ENCODE peak calls at places on chromosomes 4 and X, in six cellular contexts. One of them, this sample, is unnamed.

GRCh38 chrX:136199365-136199764 is 51.8 kb downstream of the MAP7D3 start:
- DNase-seq in GM12878: no peak
- DNase-seq in HepG2: no peak
- DNase-seq in HL-60: no peak
- DNase-seq in GM23338: peak
- DNase-seq in HCT116: no peak
- DNase-seq in this sample: no peak

GRCh38 chr4:169956441-169956840 is 69.8 kb downstream of the MFAP3L start:
- DNase-seq in HepG2: no peak
- DNase-seq in HCT116: no peak
- DNase-seq in HL-60: no peak
- DNase-seq in GM23338: no peak
- DNase-seq in GM12878: no peak
- DNase-seq in this sample: no peak

GRCh38 chr4:141703497-141703896 is 67.1 kb downstream of the IL15 start:
- DNase-seq in HepG2: no peak
- DNase-seq in GM23338: no peak
- DNase-seq in HCT116: no peak
- DNase-seq in GM12878: no peak
- DNase-seq in HL-60: no peak
- DNase-seq in this sample: no peak

GRCh38 chr4:336099-336892 is 1.3 kb upstream of the ZNF141 start:
- DNase-seq in HL-60: no peak
- DNase-seq in GM23338: peak
- DNase-seq in HCT116: no peak
- DNase-seq in HepG2: no peak
- DNase-seq in GM12878: no peak
- DNase-seq in this sample: no peak

GRCh38 chr4:48557478-48557877 is 67.4 kb downstream of the ZAR1 start:
- DNase-seq in HL-60: no peak
- DNase-seq in GM23338: peak
- DNase-seq in HepG2: no peak
- DNase-seq in HCT116: no peak
- DNase-seq in GM12878: no peak
- DNase-seq in this sample: no peak

GRCh38 chrX:65407157-65407626 is 127.4 kb downstream of the LAS1L start:
- DNase-seq in GM23338: peak
- DNase-seq in HCT116: no peak
- DNase-seq in GM12878: no peak
- DNase-seq in HL-60: no peak
- DNase-seq in HepG2: no peak
- DNase-seq in this sample: no peak

GRCh38 chr4:6200011-6200921 is at the start of gene JAKMIP1:
- DNase-seq in HCT116: no peak
- DNase-seq in HL-60: no peak
- DNase-seq in GM23338: peak
- DNase-seq in GM12878: no peak
- DNase-seq in HepG2: peak
- DNase-seq in this sample: no peak

GRCh38 chr4:19945979-19946380 is 305.7 kb upstream of the SLIT2 start:
- DNase-seq in HCT116: peak
- DNase-seq in HepG2: no peak
- DNase-seq in HL-60: peak
- DNase-seq in GM12878: no peak
- DNase-seq in GM23338: no peak
- DNase-seq in this sample: no peak

GRCh38 chrX:150200820-150201287 is 162.3 kb upstream of the MAMLD1 start:
- DNase-seq in HL-60: peak
- DNase-seq in HCT116: peak
- DNase-seq in HepG2: peak
- DNase-seq in GM12878: peak
- DNase-seq in GM23338: no peak
- DNase-seq in this sample: peak

GRCh38 chr4:41154814-41155177 is 59.5 kb downstream of the APBB2 start:
- DNase-seq in HepG2: no peak
- DNase-seq in GM12878: no peak
- DNase-seq in HCT116: no peak
- DNase-seq in HL-60: no peak
- DNase-seq in GM23338: no peak
- DNase-seq in this sample: no peak

GRCh38 chr4:15396157-15396800 is 31.6 kb upstream of the C1QTNF7 start:
- DNase-seq in GM23338: peak
- DNase-seq in HCT116: peak
- DNase-seq in HepG2: peak
- DNase-seq in GM12878: no peak
- DNase-seq in HL-60: peak
- DNase-seq in this sample: peak

GRCh38 chr4:182828678-182829025 is 88.5 kb downstream of the DCTD start:
- DNase-seq in GM23338: peak
- DNase-seq in GM12878: no peak
- DNase-seq in HCT116: no peak
- DNase-seq in HepG2: no peak
- DNase-seq in HL-60: no peak
- DNase-seq in this sample: no peak

GRCh38 chrX:20266810-20267598 is at the start of gene RPS6KA3:
- DNase-seq in HepG2: peak
- DNase-seq in HCT116: peak
- DNase-seq in HL-60: peak
- DNase-seq in GM12878: peak
- DNase-seq in GM23338: peak
- DNase-seq in this sample: no peak

GRCh38 chrX:34521563-34521962 is 135.5 kb downstream of the TMEM47 start:
- DNase-seq in HepG2: no peak
- DNase-seq in HL-60: no peak
- DNase-seq in HCT116: no peak
- DNase-seq in GM23338: peak
- DNase-seq in GM12878: no peak
- DNase-seq in this sample: no peak

GRCh38 chr4:40963912-40964478 is 214.2 kb downstream of the NSUN7 start:
- DNase-seq in HepG2: no peak
- DNase-seq in HL-60: no peak
- DNase-seq in GM12878: no peak
- DNase-seq in GM23338: no peak
- DNase-seq in HCT116: no peak
- DNase-seq in this sample: no peak

GRCh38 chrX:11535156-11535919 is 130.4 kb downstream of the ARHGAP6 start:
- DNase-seq in HL-60: no peak
- DNase-seq in GM23338: no peak
- DNase-seq in GM12878: no peak
- DNase-seq in HCT116: no peak
- DNase-seq in HepG2: no peak
- DNase-seq in this sample: no peak

GRCh38 chrX:33183366-33183765 is 28.0 kb downstream of the DMD start:
- DNase-seq in HCT116: no peak
- DNase-seq in HepG2: no peak
- DNase-seq in GM23338: peak
- DNase-seq in GM12878: no peak
- DNase-seq in HL-60: no peak
- DNase-seq in this sample: no peak

GRCh38 chrX:112769034-112769433 is 71.6 kb downstream of the AMOT start:
- DNase-seq in HL-60: no peak
- DNase-seq in HepG2: no peak
- DNase-seq in GM23338: no peak
- DNase-seq in HCT116: no peak
- DNase-seq in GM12878: no peak
- DNase-seq in this sample: no peak

GRCh38 chr4:154004028-154004427 is 215.1 kb upstream of the SFRP2 start:
- DNase-seq in HL-60: no peak
- DNase-seq in HCT116: no peak
- DNase-seq in GM12878: no peak
- DNase-seq in GM23338: no peak
- DNase-seq in HepG2: no peak
- DNase-seq in this sample: no peak

GRCh38 chr4:43754566-43754965 is 694.0 kb downstream of the KCTD8 start:
- DNase-seq in GM23338: no peak
- DNase-seq in GM12878: no peak
- DNase-seq in HepG2: no peak
- DNase-seq in HCT116: no peak
- DNase-seq in HL-60: no peak
- DNase-seq in this sample: no peak

GRCh38 chrX:153773741-153774575 is 6.9 kb upstream of the SRPK3 start:
- DNase-seq in GM12878: no peak
- DNase-seq in HCT116: no peak
- DNase-seq in HL-60: no peak
- DNase-seq in GM23338: no peak
- DNase-seq in HepG2: no peak
- DNase-seq in this sample: no peak

GRCh38 chr4:152044341-152044740 is 283.5 kb upstream of the GATB start:
- DNase-seq in GM23338: no peak
- DNase-seq in HCT116: no peak
- DNase-seq in HepG2: no peak
- DNase-seq in HL-60: no peak
- DNase-seq in GM12878: no peak
- DNase-seq in this sample: no peak
- TF ChIP-seq REST in GM23338: no peak
- TF ChIP-seq REST in HCT116: no peak
- TF ChIP-seq REST in HepG2: no peak
- TF ChIP-seq REST in HL-60: no peak
- TF ChIP-seq REST in GM12878: no peak
- TF ChIP-seq REST in this sample: no peak

DNA sequence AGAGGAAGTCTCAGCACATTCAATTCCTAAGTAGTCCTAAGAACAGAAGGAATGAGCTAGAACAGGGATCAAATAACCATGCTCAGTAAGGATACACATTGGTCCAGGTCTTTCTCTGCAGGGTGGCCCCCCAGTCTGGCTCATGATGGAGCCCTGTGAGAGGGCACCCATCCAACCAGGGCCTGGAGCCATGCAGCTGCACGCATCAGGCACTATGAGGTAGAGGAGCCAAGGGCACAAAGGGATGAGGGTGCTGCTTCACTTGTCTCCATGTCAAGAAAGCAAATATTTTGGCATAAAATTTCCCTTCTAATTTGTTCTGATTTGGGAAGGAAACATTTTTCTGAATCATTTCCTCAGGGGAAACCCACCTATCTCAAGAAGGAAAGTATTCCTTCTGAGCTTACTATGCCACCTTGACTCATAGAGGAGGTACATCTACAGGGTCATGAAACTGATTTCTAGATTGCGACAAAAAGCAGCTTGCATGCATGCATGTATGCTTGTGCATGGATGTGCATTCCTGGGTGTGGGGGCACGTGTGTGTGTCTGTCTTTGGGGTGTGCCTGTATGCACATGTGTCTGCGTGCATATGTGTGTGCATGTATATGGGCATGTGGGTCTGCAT is 600.3 kb downstream of the MID1IP1 start:
- DNase-seq in HepG2: no peak
- DNase-seq in GM12878: no peak
- DNase-seq in GM23338: no peak
- DNase-seq in HCT116: no peak
- DNase-seq in HL-60: no peak
- DNase-seq in this sample: no peak
- H3K4me3 ChIP-seq in HepG2: no peak
- H3K4me3 ChIP-seq in GM12878: no peak
- H3K4me3 ChIP-seq in GM23338: no peak
- H3K4me3 ChIP-seq in HCT116: no peak
- H3K4me3 ChIP-seq in HL-60: no peak
- H3K4me3 ChIP-seq in this sample: no peak

DNA sequence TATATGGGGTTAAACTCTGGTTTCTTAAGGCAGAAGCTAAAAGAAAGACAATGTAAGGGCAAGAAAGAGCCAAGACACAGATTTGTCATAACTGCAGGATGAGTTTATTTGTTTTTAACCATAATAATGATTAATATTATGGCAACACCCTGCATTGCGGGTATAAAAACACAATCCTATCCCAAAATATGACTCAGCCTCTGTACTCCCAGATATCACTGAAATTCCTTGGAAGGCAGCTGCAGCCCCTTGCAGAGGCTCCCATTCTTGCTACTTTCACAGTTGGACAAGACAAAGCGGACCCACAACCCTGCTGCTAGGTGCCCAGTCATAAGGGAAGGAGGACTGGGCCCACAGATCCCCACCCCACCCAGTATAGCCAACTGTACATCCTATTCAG is 20.4 kb upstream of the FGF16 start:
- DNase-seq in GM23338: no peak
- DNase-seq in HCT116: no peak
- DNase-seq in HepG2: no peak
- DNase-seq in GM12878: no peak
- DNase-seq in HL-60: no peak
- DNase-seq in this sample: no peak
- TF ChIP-seq POLR2AphosphoS5 in GM23338: no peak
- TF ChIP-seq POLR2AphosphoS5 in HCT116: no peak
- TF ChIP-seq POLR2AphosphoS5 in HepG2: no peak
- TF ChIP-seq POLR2AphosphoS5 in GM12878: no peak
- TF ChIP-seq POLR2AphosphoS5 in HL-60: no peak
- TF ChIP-seq POLR2AphosphoS5 in this sample: no peak

GRCh38 chr4:89273741-89274141 is 33.9 kb downstream of the GPRIN3 start:
- DNase-seq in GM23338: no peak
- DNase-seq in GM12878: no peak
- DNase-seq in HepG2: no peak
- DNase-seq in HCT116: no peak
- DNase-seq in HL-60: no peak
- DNase-seq in this sample: peak

GRCh38 chr4:89276296-89276695 is 31.3 kb downstream of the GPRIN3 start:
- DNase-seq in HL-60: no peak
- DNase-seq in GM23338: no peak
- DNase-seq in HCT116: no peak
- DNase-seq in HepG2: no peak
- DNase-seq in GM12878: no peak
- DNase-seq in this sample: no peak

GRCh38 chr4:89277412-89277811 is 30.2 kb downstream of the GPRIN3 start:
- DNase-seq in HCT116: no peak
- DNase-seq in HL-60: no peak
- DNase-seq in HepG2: no peak
- DNase-seq in GM12878: no peak
- DNase-seq in GM23338: no peak
- DNase-seq in this sample: no peak

GRCh38 chr4:89279385-89279784 is 28.2 kb downstream of the GPRIN3 start:
- DNase-seq in HepG2: no peak
- DNase-seq in HL-60: no peak
- DNase-seq in HCT116: no peak
- DNase-seq in GM23338: no peak
- DNase-seq in GM12878: no peak
- DNase-seq in this sample: no peak

GRCh38 chr4:89275587-89275986 is 32.0 kb downstream of the GPRIN3 start:
- DNase-seq in HCT116: no peak
- DNase-seq in HL-60: no peak
- DNase-seq in GM12878: no peak
- DNase-seq in GM23338: no peak
- DNase-seq in HepG2: no peak
- DNase-seq in this sample: peak
- TF ChIP-seq REST in HCT116: no peak
- TF ChIP-seq REST in HL-60: no peak
- TF ChIP-seq REST in GM12878: no peak
- TF ChIP-seq REST in GM23338: no peak
- TF ChIP-seq REST in HepG2: no peak
- TF ChIP-seq REST in this sample: no peak

DNA sequence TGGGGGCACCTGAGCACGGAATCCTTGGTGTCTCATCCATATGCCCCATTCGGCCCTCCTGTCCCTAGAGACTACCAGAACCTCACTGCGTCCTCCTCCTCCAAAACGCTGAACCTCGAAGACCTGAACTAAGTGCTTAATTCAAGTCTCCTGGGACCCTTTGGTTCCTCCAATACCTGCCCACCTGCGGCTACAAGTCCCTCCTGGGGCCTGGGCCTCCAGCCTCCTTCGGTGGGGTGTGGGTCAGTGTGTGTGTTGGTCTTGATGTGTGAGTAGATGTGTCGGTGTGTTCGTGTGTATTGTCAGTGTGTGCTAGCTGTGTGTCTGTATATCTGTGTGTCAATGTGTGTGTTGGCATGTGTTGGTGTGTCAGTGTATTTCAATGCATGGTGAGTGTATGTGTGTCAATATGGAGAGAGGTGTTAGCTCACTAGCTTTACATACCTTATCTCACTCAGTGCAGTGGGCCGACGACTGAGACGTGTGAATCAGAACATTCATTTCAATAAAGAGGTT is 2.6 kb upstream of the SEPTIN6 start:
- DNase-seq in HCT116: no peak
- DNase-seq in HL-60: no peak
- DNase-seq in GM23338: no peak
- DNase-seq in HepG2: no peak
- DNase-seq in GM12878: no peak
- DNase-seq in this sample: no peak
- H3K4me3 ChIP-seq in HCT116: no peak
- H3K4me3 ChIP-seq in HL-60: no peak
- H3K4me3 ChIP-seq in GM23338: peak
- H3K4me3 ChIP-seq in HepG2: no peak
- H3K4me3 ChIP-seq in GM12878: peak
- H3K4me3 ChIP-seq in this sample: no peak